ENCODE peak calls at places on chromosomes 7 and 10, in nine cellular contexts. M is GM23248; K is keratinocyte; C is A549; G is tibial nerve; Q is CD8-positive, alpha-beta memory T cell; Z is endodermal cell; E is heart right ventricle; Y is adrenal gland. P is an unnamed sample.

GRCh38 chr10:74282151-74282852 is 131.3 kb downstream of the ADK start:
- DNase-seq in M (peak), K (no peak), C (no peak), G (no peak), Q (no peak), Z (no peak), E (no peak), Y (no peak), P (no peak)

GRCh38 chr7:105521027-105521730 is 892 bp downstream of the PUS7 start:
- DNase-seq in M (peak), K (no peak), C (peak), G (no peak), Q (peak), Z (peak), E (peak), Y (peak), P (peak)

GRCh38 chr10:73340121-73340520 is 18.5 kb downstream of the CFAP70 start:
- DNase-seq in M (no peak), K (no peak), C (no peak), G (no peak), Q (no peak), Z (no peak), E (no peak), Y (no peak), P (no peak)

GRCh38 chr10:30647089-30647488 is 17.5 kb upstream of the LYZL2 start:
- DNase-seq in M (no peak), K (no peak), C (no peak), G (no peak), Q (no peak), Z (no peak), E (no peak), Y (no peak), P (no peak)

GRCh38 chr10:47453435-47454293 is 30.3 kb downstream of the ANXA8 start:
- DNase-seq in M (no peak), K (no peak), C (no peak), G (no peak), Q (no peak), Z (peak), E (no peak), Y (no peak), P (peak)

GRCh38 chr7:2734761-2735571 is 47.0 kb downstream of the AMZ1 start:
- DNase-seq in M (no peak), K (no peak), C (no peak), G (no peak), Q (no peak), Z (no peak), E (peak), Y (no peak), P (no peak)

GRCh38 chr10:50316169-50316568 is 64.9 kb upstream of the ASAH2 start:
- DNase-seq in M (no peak), K (no peak), C (no peak), G (no peak), Q (no peak), Z (no peak), E (no peak), Y (no peak), P (no peak)

GRCh38 chr10:44306147-44306710 is 78.7 kb downstream of the CXCL12 start:
- DNase-seq in M (peak), K (no peak), C (no peak), G (no peak), Q (no peak), Z (no peak), E (no peak), Y (no peak), P (no peak)

GRCh38 chr10:71294091-71294561 is 24.9 kb upstream of the SLC29A3 start:
- DNase-seq in M (no peak), K (peak), C (no peak), G (no peak), Q (no peak), Z (no peak), E (no peak), Y (no peak), P (peak)

GRCh38 chr10:131165092-131165491 is 146.4 kb downstream of the TCERG1L start:
- DNase-seq in M (no peak), K (no peak), C (no peak), G (no peak), Q (no peak), Z (no peak), E (no peak), Y (no peak), P (no peak)

GRCh38 chr7:92633211-92633906 is 43.2 kb upstream of the FAM133B start:
- DNase-seq in M (peak), K (peak), C (peak), G (no peak), Q (no peak), Z (no peak), E (peak), Y (no peak), P (no peak)

GRCh38 chr7:88243345-88243909 is 23.6 kb upstream of the SRI start:
- DNase-seq in M (peak), K (no peak), C (peak), G (no peak), Q (no peak), Z (peak), E (peak), Y (peak), P (no peak)

GRCh38 chr10:88249450-88249849 is 333.7 kb downstream of the RNLS start:
- DNase-seq in M (peak), K (no peak), C (no peak), G (no peak), Q (no peak), Z (no peak), E (no peak), Y (no peak), P (no peak)

GRCh38 chr10:10892290-10892875 is 125.3 kb upstream of the CELF2 start:
- DNase-seq in M (peak), K (no peak), C (no peak), G (no peak), Q (no peak), Z (no peak), E (peak), Y (no peak), P (no peak)

GRCh38 chr7:41930538-41931262 is 227.8 kb upstream of the INHBA start:
- DNase-seq in M (peak), K (no peak), C (no peak), G (no peak), Q (no peak), Z (no peak), E (no peak), Y (no peak), P (no peak)

GRCh38 chr10:100519321-100520051 is at the start of gene SEC31B:
- DNase-seq in M (peak), K (no peak), C (no peak), G (no peak), Q (no peak), Z (peak), E (peak), Y (peak), P (peak)

GRCh38 chr7:7489546-7489945 is 46.1 kb downstream of the COL28A1 start:
- DNase-seq in M (peak), K (no peak), C (no peak), G (no peak), Q (no peak), Z (no peak), E (no peak), Y (no peak), P (no peak)

GRCh38 chr7:89998554-89998953 is 155.7 kb upstream of the STEAP1 start:
- DNase-seq in M (no peak), K (no peak), C (no peak), G (no peak), Q (no peak), Z (no peak), E (no peak), Y (no peak), P (no peak)

GRCh38 chr10:10975647-10976046 is 42.0 kb upstream of the CELF2 start:
- DNase-seq in M (peak), K (no peak), C (no peak), G (no peak), Q (no peak), Z (no peak), E (no peak), Y (no peak), P (no peak)

GRCh38 chr10:113187066-113187777 is 237.2 kb downstream of the TCF7L2 start:
- DNase-seq in M (no peak), K (no peak), C (no peak), G (no peak), Q (no peak), Z (no peak), E (peak), Y (peak), P (no peak)

GRCh38 chr10:132237396-132237795 is 50.6 kb downstream of the DPYSL4 start:
- DNase-seq in M (no peak), K (no peak), C (no peak), G (no peak), Q (no peak), Z (no peak), E (no peak), Y (no peak), P (no peak)

GRCh38 chr7:74337926-74338325 is 48.7 kb downstream of the CLIP2 start:
- DNase-seq in M (no peak), K (no peak), C (no peak), G (no peak), Q (no peak), Z (no peak), E (no peak), Y (no peak), P (no peak)

GRCh38 chr10:26557641-26558014 is 119.5 kb downstream of the APBB1IP start:
- DNase-seq in M (peak), K (no peak), C (no peak), G (no peak), Q (no peak), Z (no peak), E (no peak), Y (no peak), P (no peak)

GRCh38 chr10:114042895-114043531 is 653 bp upstream of the ADRB1 start:
- DNase-seq in M (peak), K (no peak), C (peak), G (no peak), Q (peak), Z (peak), E (peak), Y (no peak), P (peak)

GRCh38 chr10:64486149-64486548 is 964.9 kb downstream of the REEP3 start:
- DNase-seq in M (peak), K (no peak), C (no peak), G (no peak), Q (no peak), Z (no peak), E (no peak), Y (no peak), P (no peak)

GRCh38 chr10:60703266-60704041 is 74.8 kb upstream of the CDK1 start:
- DNase-seq in M (no peak), K (no peak), C (no peak), G (no peak), Q (no peak), Z (no peak), E (no peak), Y (no peak), P (no peak)

GRCh38 chr7:44445986-44446671 is 44.3 kb downstream of the NUDCD3 start:
- DNase-seq in M (no peak), K (no peak), C (no peak), G (no peak), Q (no peak), Z (no peak), E (no peak), Y (no peak), P (no peak)

GRCh38 chr10:113578766-113579165 is 25.9 kb downstream of the HABP2 start:
- DNase-seq in M (no peak), K (no peak), C (no peak), G (no peak), Q (no peak), Z (no peak), E (no peak), Y (no peak), P (no peak)

GRCh38 chr7:11830582-11831382 is 1.2 kb downstream of the THSD7A start:
- DNase-seq in M (peak), K (no peak), C (no peak), G (no peak), Q (no peak), Z (peak), E (no peak), Y (no peak), P (no peak)

GRCh38 chr10:118738422-118738821 is 16.3 kb downstream of the CACUL1 start:
- DNase-seq in M (no peak), K (no peak), C (no peak), G (no peak), Q (no peak), Z (no peak), E (no peak), Y (no peak), P (no peak)

GRCh38 chr7:96933067-96933645 is 72.2 kb upstream of the DLX6 start:
- DNase-seq in M (no peak), K (no peak), C (no peak), G (no peak), Q (no peak), Z (no peak), E (no peak), Y (no peak), P (no peak)

GRCh38 chr7:54964136-54964535 is 54.7 kb upstream of the EGFR start:
- DNase-seq in M (no peak), K (no peak), C (no peak), G (no peak), Q (no peak), Z (no peak), E (no peak), Y (no peak), P (no peak)

GRCh38 chr7:143519411-143520131 is 41.9 kb downstream of the TAS2R41 start:
- DNase-seq in M (peak), K (no peak), C (no peak), G (no peak), Q (no peak), Z (peak), E (peak), Y (no peak), P (no peak)
- H3K4me3 ChIP-seq in M (no peak), K (no peak), C (no peak), G (no peak), Q (no peak), Z (no peak), E (no peak), Y (no peak), P (no peak)

GRCh38 chr7:77697535-77697831 is 1.2 kb downstream of the RSBN1L start:
- DNase-seq in M (peak), K (no peak), C (no peak), G (peak), Q (no peak), Z (no peak), E (peak), Y (no peak), P (peak)
- H3K27ac ChIP-seq in M (peak), K (peak), C (peak), G (peak), Q (peak), Z (no peak), E (peak), Y (peak), P (peak)

GRCh38 chr10:110398419-110399162 is 93.9 kb upstream of the SMNDC1 start:
- DNase-seq in M (peak), K (peak), C (peak), G (no peak), Q (no peak), Z (peak), E (peak), Y (peak), P (peak)
- H3K4me3 ChIP-seq in M (peak), K (peak), C (peak), G (no peak), Q (no peak), Z (no peak), E (no peak), Y (no peak), P (no peak)

GRCh38 chr10:1183746-1184145 is 127.6 kb downstream of the WDR37 start:
- DNase-seq in M (no peak), K (no peak), C (no peak), G (no peak), Q (no peak), Z (no peak), E (no peak), Y (no peak), P (peak)
- H3K27ac ChIP-seq in M (no peak), K (no peak), C (no peak), G (peak), Q (no peak), Z (no peak), E (no peak), Y (no peak), P (no peak)

DNA sequence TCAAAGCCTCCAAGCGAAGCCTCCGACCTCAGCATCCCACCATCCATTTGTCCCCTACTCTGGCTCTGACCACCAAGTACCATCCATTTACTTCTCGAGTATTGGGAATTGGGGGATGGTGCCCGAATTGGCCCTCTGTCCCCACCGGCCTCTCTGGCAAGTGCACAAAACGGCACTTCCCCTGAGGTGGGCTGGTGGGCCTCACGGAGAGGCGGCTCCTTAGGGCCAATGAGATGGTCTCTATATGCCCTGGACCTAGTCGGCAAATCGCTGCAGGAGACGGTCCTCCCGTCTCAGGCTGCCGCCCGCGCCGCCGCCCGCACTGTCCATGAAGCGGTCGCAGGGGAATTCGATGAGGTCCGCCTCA is 2.8 kb downstream of the TRIL start:
- DNase-seq in M (no peak), K (no peak), C (no peak), G (no peak), Q (no peak), Z (no peak), E (no peak), Y (no peak), P (no peak)
- H3K4me3 ChIP-seq in M (no peak), K (no peak), C (peak), G (no peak), Q (no peak), Z (no peak), E (no peak), Y (no peak), P (peak)

P was measured in lower lobe of right lung.